ENCODE peak calls at places on chromosome X, in four cellular contexts. J, B, F and T are unnamed samples.

GRCh38 chrX:102966701-102967100 is 29.6 kb downstream of the RAB40AL start:
- DNase-seq in F (peak), B (no peak), J (no peak), T (no peak)

GRCh38 chrX:1248381-1249061 is 20.1 kb upstream of the CSF2RA start:
- DNase-seq in B (no peak), F (peak), J (no peak), T (no peak)

GRCh38 chrX:39855748-39856129 is 242.0 kb downstream of the BCOR start:
- DNase-seq in F (peak), B (peak), J (peak), T (no peak)

GRCh38 chrX:108000751-108001150 is 18.6 kb upstream of the TEX13B start:
- DNase-seq in J (no peak), F (no peak), B (no peak), T (no peak)

GRCh38 chrX:9465380-9466114 is 689 bp downstream of the TBL1X start:
- DNase-seq in B (peak), F (peak), J (no peak), T (no peak)

GRCh38 chrX:39721570-39722279 is 376.0 kb downstream of the BCOR start:
- DNase-seq in J (no peak), B (no peak), F (peak), T (peak)

GRCh38 chrX:93673869-93674271 is at the start of gene FAM133A:
- DNase-seq in J (no peak), B (no peak), F (peak), T (no peak)

GRCh38 chrX:150694738-150695410 is 1.7 kb downstream of the MTMR1 start:
- DNase-seq in J (no peak), B (no peak), F (no peak), T (no peak)

GRCh38 chrX:136745215-136746173 is 35.2 kb downstream of the ARHGEF6 start:
- DNase-seq in J (no peak), F (peak), B (no peak), T (no peak)

GRCh38 chrX:154374361-154375155 is at the start of gene FLNA:
- DNase-seq in F (peak), B (no peak), J (no peak), T (no peak)

GRCh38 chrX:154056739-154057367 is 37.2 kb upstream of the IRAK1 start:
- DNase-seq in J (no peak), F (peak), B (no peak), T (no peak)

GRCh38 chrX:49930046-49930445 is 7.7 kb downstream of the CLCN5 start:
- DNase-seq in J (no peak), F (peak), B (no peak), T (no peak)